ENCODE peak calls at places on chromosome 11, in five cellular contexts. R is breast epithelium, J is CMK, L is lower lobe of right lung, U is KBM-7. S is an unnamed sample.

GRCh38 chr11:122850076-122850631 is 11.9 kb downstream of the CRTAM start:
- DNase-seq in R (no peak), J (no peak), L (no peak), U (no peak), S (peak)

GRCh38 chr11:67441731-67442401 is 1.4 kb downstream of the CORO1B start:
- DNase-seq in R (no peak), J (no peak), L (no peak), U (no peak), S (no peak)

GRCh38 chr11:67303132-67303988 is at the start of gene SSH3:
- DNase-seq in R (peak), J (no peak), L (peak), U (peak), S (no peak)

GRCh38 chr11:101862410-101863233 is 52.2 kb upstream of the CEP126 start:
- DNase-seq in R (no peak), J (no peak), L (no peak), U (peak), S (no peak)

GRCh38 chr11:28619870-28620540 is 511.8 kb downstream of the METTL15 start:
- DNase-seq in R (no peak), J (no peak), L (no peak), U (no peak), S (no peak)

GRCh38 chr11:69887841-69888670 is 68.8 kb upstream of the FGF3 start:
- DNase-seq in R (no peak), J (no peak), L (no peak), U (no peak), S (no peak)

GRCh38 chr11:117421471-117421870 is 93.8 kb downstream of the CEP164 start:
- DNase-seq in R (no peak), J (no peak), L (no peak), U (no peak), S (no peak)

GRCh38 chr11:114259124-114259526 is 37.1 kb upstream of the NNMT start:
- DNase-seq in R (no peak), J (no peak), L (peak), U (no peak), S (no peak)

GRCh38 chr11:117743121-117743815 is 53.7 kb downstream of the DSCAML1 start:
- DNase-seq in R (no peak), J (no peak), L (no peak), U (no peak), S (no peak)

GRCh38 chr11:106321601-106322000 is 244.1 kb downstream of the AASDHPPT start:
- DNase-seq in R (no peak), J (no peak), L (no peak), U (no peak), S (no peak)

GRCh38 chr11:41431784-41432183 is 27.7 kb downstream of the LRRC4C start:
- DNase-seq in R (no peak), J (no peak), L (no peak), U (peak), S (peak)

GRCh38 chr11:46668480-46669085 is 31.8 kb downstream of the ARHGAP1 start:
- DNase-seq in R (no peak), J (no peak), L (no peak), U (no peak), S (no peak)

GRCh38 chr11:11252403-11252802 is 100.6 kb downstream of the CSNK2A3 start:
- DNase-seq in R (no peak), J (no peak), L (no peak), U (no peak), S (peak)

GRCh38 chr11:127454856-127455255 is 454.3 kb upstream of the KIRREL3 start:
- DNase-seq in R (no peak), J (no peak), L (no peak), U (no peak), S (no peak)

GRCh38 chr11:69383372-69383771 is 89.4 kb downstream of the MYEOV start:
- DNase-seq in R (peak), J (no peak), L (no peak), U (no peak), S (no peak)

GRCh38 chr11:36510567-36511020 is 522 bp upstream of the TRAF6 start:
- DNase-seq in R (no peak), J (no peak), L (no peak), U (no peak), S (no peak)

GRCh38 chr11:75319035-75319877 is 32.2 kb downstream of the ARRB1 start:
- DNase-seq in R (no peak), J (no peak), L (peak), U (no peak), S (no peak)